ENCODE peak calls at places on chromosome X, in nine cellular contexts. P, W, X, F, S, Q, J, B and E are unnamed samples.

GRCh38 chrX:109890910-109891502 is 111.9 kb upstream of the TMEM164 start:
- DNase-seq in Q (peak), S (peak), J (peak), W (peak), X (peak), F (no peak), B (peak), P (peak), E (peak)

GRCh38 chrX:103607385-103608304 is at the start of gene TCEAL3:
- DNase-seq in S (peak), B (peak), J (no peak), F (no peak), W (no peak), X (peak), P (peak), Q (peak), E (peak)

GRCh38 chrX:9668537-9668936 is 97.1 kb downstream of the GPR143 start:
- DNase-seq in F (no peak), W (no peak), X (no peak), J (peak), P (peak), Q (no peak), B (no peak), S (no peak), E (peak)

GRCh38 chrX:138745215-138745614 is 33.7 kb upstream of the FGF13 start:
- DNase-seq in W (peak), J (peak), X (peak), B (no peak), Q (peak), P (peak), S (no peak), F (no peak), E (peak)

GRCh38 chrX:6383488-6383887 is 151.4 kb downstream of the VCX3A start:
- DNase-seq in Q (no peak), S (no peak), B (no peak), F (no peak), P (no peak), J (no peak), X (no peak), W (no peak), E (no peak)

GRCh38 chrX:110851780-110852179 is 56.2 kb upstream of the CHRDL1 start:
- DNase-seq in P (peak), B (peak), F (no peak), W (peak), S (no peak), J (peak), Q (no peak), X (no peak), E (no peak)

GRCh38 chrX:39519213-39519544 is 578.6 kb downstream of the BCOR start:
- DNase-seq in B (peak), J (peak), Q (no peak), P (peak), W (no peak), S (no peak), F (no peak), X (peak), E (no peak)

GRCh38 chrX:73577368-73577767 is 14.4 kb downstream of the CHIC1 start:
- DNase-seq in S (no peak), F (no peak), P (peak), Q (no peak), W (peak), B (no peak), X (no peak), J (peak), E (peak)

GRCh38 chrX:17846045-17846444 is 15.1 kb downstream of the RAI2 start:
- DNase-seq in F (no peak), P (no peak), Q (no peak), W (no peak), J (no peak), B (no peak), S (no peak), X (peak), E (no peak)

GRCh38 chrX:134840370-134840769 is 150.4 kb upstream of the SMIM10 start:
- DNase-seq in W (no peak), B (no peak), J (no peak), X (no peak), S (no peak), Q (no peak), P (no peak), F (no peak), E (no peak)

GRCh38 chrX:34653811-34654210 is 3.3 kb downstream of the TMEM47 start:
- DNase-seq in J (peak), W (no peak), B (no peak), Q (no peak), P (peak), X (no peak), F (no peak), S (no peak), E (no peak)

GRCh38 chrX:105475801-105476200 is 255.3 kb upstream of the TEX13A start:
- DNase-seq in Q (no peak), X (no peak), B (no peak), P (no peak), F (no peak), S (no peak), W (no peak), J (no peak), E (no peak)